ENCODE peak calls at places on chromosomes 7 and 10, in five cellular contexts. One of them, this sample, is unnamed. For H3K4me1, the result is how much of the 10 kb centered on the place peaks cover.

GRCh38 chr10:118407742-118408141 is 65.6 kb upstream of the FAM204A start:
- DNase-seq in neuronal stem cell: no peak
- DNase-seq in ovary: no peak
- DNase-seq in PC-3: no peak
- DNase-seq in left lung: no peak
- DNase-seq in this sample: no peak

GRCh38 chr10:104766341-104766740 is 125.3 kb downstream of the SORCS3 start:
- DNase-seq in neuronal stem cell: no peak
- DNase-seq in ovary: no peak
- DNase-seq in PC-3: peak
- DNase-seq in left lung: no peak
- DNase-seq in this sample: no peak

GRCh38 chr7:36127075-36127740 is 25.8 kb upstream of the EEPD1 start:
- DNase-seq in neuronal stem cell: no peak
- DNase-seq in ovary: no peak
- DNase-seq in PC-3: no peak
- DNase-seq in left lung: no peak
- DNase-seq in this sample: no peak

GRCh38 chr10:128152741-128153583 is 26.7 kb upstream of the MKI67 start:
- DNase-seq in neuronal stem cell: no peak
- DNase-seq in ovary: no peak
- DNase-seq in PC-3: no peak
- DNase-seq in left lung: no peak
- DNase-seq in this sample: no peak

GRCh38 chr7:155969192-155969929 is 157.1 kb upstream of the SHH start:
- DNase-seq in neuronal stem cell: no peak
- DNase-seq in ovary: no peak
- DNase-seq in PC-3: no peak
- DNase-seq in left lung: no peak
- DNase-seq in this sample: no peak

GRCh38 chr10:97087296-97087695 is 98.5 kb downstream of the SLIT1 start:
- DNase-seq in neuronal stem cell: no peak
- DNase-seq in ovary: no peak
- DNase-seq in PC-3: no peak
- DNase-seq in left lung: no peak
- DNase-seq in this sample: no peak

GRCh38 chr7:158000160-158000559 is 587.5 kb downstream of the PTPRN2 start:
- DNase-seq in neuronal stem cell: no peak
- DNase-seq in ovary: no peak
- DNase-seq in PC-3: peak
- DNase-seq in left lung: no peak
- DNase-seq in this sample: no peak

GRCh38 chr7:4854916-4855315 is 6.9 kb downstream of the PAPOLB start:
- DNase-seq in neuronal stem cell: no peak
- DNase-seq in ovary: no peak
- DNase-seq in PC-3: no peak
- DNase-seq in left lung: no peak
- DNase-seq in this sample: no peak

GRCh38 chr10:95664543-95664942 is 8.0 kb upstream of the ALDH18A1 start:
- DNase-seq in neuronal stem cell: no peak
- DNase-seq in ovary: no peak
- DNase-seq in PC-3: no peak
- DNase-seq in left lung: no peak
- DNase-seq in this sample: no peak

GRCh38 chr10:47451998-47452494 is 31.9 kb downstream of the ANXA8 start:
- DNase-seq in neuronal stem cell: no peak
- DNase-seq in ovary: peak
- DNase-seq in PC-3: no peak
- DNase-seq in left lung: no peak
- DNase-seq in this sample: no peak

GRCh38 chr10:58175990-58176910 is 91.4 kb downstream of the IPMK start:
- DNase-seq in neuronal stem cell: peak
- DNase-seq in ovary: no peak
- DNase-seq in PC-3: peak
- DNase-seq in left lung: no peak
- DNase-seq in this sample: no peak

GRCh38 chr10:12643279-12643678 is 293.9 kb downstream of the CAMK1D start:
- DNase-seq in neuronal stem cell: no peak
- DNase-seq in ovary: no peak
- DNase-seq in PC-3: no peak
- DNase-seq in left lung: no peak
- DNase-seq in this sample: no peak

GRCh38 chr7:137458399-137458798 is 114.9 kb upstream of the PTN start:
- DNase-seq in neuronal stem cell: no peak
- DNase-seq in ovary: no peak
- DNase-seq in PC-3: peak
- DNase-seq in left lung: no peak
- DNase-seq in this sample: no peak

GRCh38 chr7:86643478-86644281 is at the start of gene GRM3:
- DNase-seq in neuronal stem cell: peak
- DNase-seq in ovary: peak
- DNase-seq in PC-3: no peak
- DNase-seq in left lung: no peak
- DNase-seq in this sample: no peak

GRCh38 chr7:149624006-149624405 is 126.4 kb upstream of the ZNF746 start:
- DNase-seq in neuronal stem cell: no peak
- DNase-seq in ovary: peak
- DNase-seq in PC-3: peak
- DNase-seq in left lung: peak
- DNase-seq in this sample: peak

GRCh38 chr10:500876-501275 is 188.6 kb downstream of the DIP2C start:
- DNase-seq in neuronal stem cell: no peak
- DNase-seq in ovary: peak
- DNase-seq in PC-3: no peak
- DNase-seq in left lung: no peak
- DNase-seq in this sample: peak

GRCh38 chr10:76301950-76302349 is 870.5 kb downstream of the LRMDA start:
- DNase-seq in neuronal stem cell: no peak
- DNase-seq in ovary: no peak
- DNase-seq in PC-3: peak
- DNase-seq in left lung: no peak
- DNase-seq in this sample: no peak

GRCh38 chr7:94440460-94441039 is 45.9 kb downstream of the COL1A2 start:
- DNase-seq in neuronal stem cell: no peak
- DNase-seq in ovary: no peak
- DNase-seq in PC-3: no peak
- DNase-seq in left lung: no peak
- DNase-seq in this sample: no peak

GRCh38 chr7:56007167-56007652 is 42.8 kb downstream of the NIPSNAP2 start:
- DNase-seq in neuronal stem cell: no peak
- DNase-seq in ovary: no peak
- DNase-seq in PC-3: no peak
- DNase-seq in left lung: no peak
- DNase-seq in this sample: no peak

GRCh38 chr7:110130669-110131068 is 960.3 kb upstream of the LRRN3 start:
- DNase-seq in neuronal stem cell: no peak
- DNase-seq in ovary: no peak
- DNase-seq in PC-3: peak
- DNase-seq in left lung: no peak
- DNase-seq in this sample: no peak

DNA sequence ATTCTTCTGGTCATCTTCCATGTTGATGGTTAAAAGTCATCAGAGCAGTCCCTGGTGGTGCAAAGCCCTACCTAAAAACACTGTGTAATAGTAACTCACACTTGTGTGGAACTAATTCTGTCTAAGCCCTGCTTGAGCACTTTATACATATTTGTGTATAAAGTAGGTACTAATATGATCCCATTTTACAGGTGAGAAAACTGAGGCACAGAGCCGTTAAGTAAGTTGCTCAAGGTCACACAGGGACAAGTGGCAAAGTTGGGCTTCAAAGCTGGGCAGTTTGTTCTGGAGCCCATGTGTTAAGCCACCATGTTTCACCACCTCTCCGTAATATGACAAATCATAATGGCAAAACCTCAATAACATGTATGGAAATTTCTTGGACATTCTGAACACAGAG is 48.1 kb downstream of the BPGM start:
- DNase-seq in neuronal stem cell: no peak
- DNase-seq in ovary: no peak
- DNase-seq in PC-3: no peak
- DNase-seq in left lung: no peak
- DNase-seq in this sample: no peak
- H3K27ac ChIP-seq in neuronal stem cell: no peak
- H3K27ac ChIP-seq in ovary: no peak
- H3K27ac ChIP-seq in PC-3: no peak
- H3K27ac ChIP-seq in left lung: no peak
- H3K27ac ChIP-seq in this sample: peak

DNA sequence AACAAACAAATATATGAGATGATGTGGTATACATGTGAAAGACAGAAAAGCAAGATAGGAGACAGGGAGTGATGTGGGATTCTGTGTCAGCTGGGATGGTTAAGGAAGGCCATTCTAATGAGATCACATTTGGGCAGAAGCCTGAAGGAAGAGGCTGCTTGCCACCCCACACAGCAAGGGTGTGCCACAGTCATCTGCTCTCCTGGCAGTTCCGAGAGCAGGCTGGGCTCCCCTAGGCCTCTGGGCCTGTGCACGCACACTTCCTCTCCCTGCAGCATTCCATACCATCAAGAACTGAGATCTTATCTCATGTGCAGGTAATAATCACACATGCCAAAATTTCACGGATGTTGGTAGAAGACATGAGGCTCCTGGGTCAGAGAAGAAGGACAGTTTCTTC is 43.1 kb downstream of the SYPL1 start:
- DNase-seq in neuronal stem cell: no peak
- DNase-seq in ovary: no peak
- DNase-seq in PC-3: peak
- DNase-seq in left lung: no peak
- DNase-seq in this sample: peak
- H3K4me1 ChIP-seq in neuronal stem cell: under half
- H3K4me1 ChIP-seq in ovary: under half
- H3K4me1 ChIP-seq in PC-3: half or more
- H3K4me1 ChIP-seq in left lung: under half
- H3K4me1 ChIP-seq in this sample: under half

GRCh38 chr7:45192546-45193177 is 35.1 kb downstream of the RAMP3 start:
- DNase-seq in neuronal stem cell: no peak
- DNase-seq in ovary: no peak
- DNase-seq in PC-3: no peak
- DNase-seq in left lung: no peak
- DNase-seq in this sample: no peak
- H3K27ac ChIP-seq in neuronal stem cell: no peak
- H3K27ac ChIP-seq in ovary: no peak
- H3K27ac ChIP-seq in PC-3: no peak
- H3K27ac ChIP-seq in left lung: peak
- H3K27ac ChIP-seq in this sample: no peak

GRCh38 chr10:124712704-124713407 is 31.3 kb downstream of the FAM53B start:
- DNase-seq in neuronal stem cell: no peak
- DNase-seq in ovary: no peak
- DNase-seq in PC-3: no peak
- DNase-seq in left lung: no peak
- DNase-seq in this sample: no peak

GRCh38 chr10:124710266-124710881 is 33.8 kb downstream of the FAM53B start:
- DNase-seq in neuronal stem cell: no peak
- DNase-seq in ovary: peak
- DNase-seq in PC-3: no peak
- DNase-seq in left lung: no peak
- DNase-seq in this sample: no peak

GRCh38 chr10:124711145-124711544 is 33.0 kb downstream of the FAM53B start:
- DNase-seq in neuronal stem cell: no peak
- DNase-seq in ovary: no peak
- DNase-seq in PC-3: no peak
- DNase-seq in left lung: no peak
- DNase-seq in this sample: no peak

GRCh38 chr10:124715479-124715878 is 28.7 kb downstream of the FAM53B start:
- DNase-seq in neuronal stem cell: no peak
- DNase-seq in ovary: no peak
- DNase-seq in PC-3: no peak
- DNase-seq in left lung: no peak
- DNase-seq in this sample: no peak

GRCh38 chr10:124713679-124714298 is 30.4 kb downstream of the FAM53B start:
- DNase-seq in neuronal stem cell: no peak
- DNase-seq in ovary: no peak
- DNase-seq in PC-3: no peak
- DNase-seq in left lung: no peak
- DNase-seq in this sample: no peak
- H3K4me1 ChIP-seq in neuronal stem cell: under half
- H3K4me1 ChIP-seq in ovary: under half
- H3K4me1 ChIP-seq in PC-3: under half
- H3K4me1 ChIP-seq in left lung: under half
- H3K4me1 ChIP-seq in this sample: under half

GRCh38 chr10:73934074-73934473 is 23.1 kb downstream of the PLAU start:
- DNase-seq in neuronal stem cell: no peak
- DNase-seq in ovary: no peak
- DNase-seq in PC-3: no peak
- DNase-seq in left lung: no peak
- DNase-seq in this sample: no peak

GRCh38 chr10:73935895-73936294 is 25.0 kb downstream of the PLAU start:
- DNase-seq in neuronal stem cell: no peak
- DNase-seq in ovary: no peak
- DNase-seq in PC-3: no peak
- DNase-seq in left lung: no peak
- DNase-seq in this sample: no peak

GRCh38 chr10:73940634-73941221 is 29.8 kb downstream of the PLAU start:
- DNase-seq in neuronal stem cell: peak
- DNase-seq in ovary: peak
- DNase-seq in PC-3: peak
- DNase-seq in left lung: peak
- DNase-seq in this sample: peak

GRCh38 chr10:73941300-73941699 is 30.4 kb downstream of the PLAU start:
- DNase-seq in neuronal stem cell: no peak
- DNase-seq in ovary: no peak
- DNase-seq in PC-3: peak
- DNase-seq in left lung: no peak
- DNase-seq in this sample: no peak

DNA sequence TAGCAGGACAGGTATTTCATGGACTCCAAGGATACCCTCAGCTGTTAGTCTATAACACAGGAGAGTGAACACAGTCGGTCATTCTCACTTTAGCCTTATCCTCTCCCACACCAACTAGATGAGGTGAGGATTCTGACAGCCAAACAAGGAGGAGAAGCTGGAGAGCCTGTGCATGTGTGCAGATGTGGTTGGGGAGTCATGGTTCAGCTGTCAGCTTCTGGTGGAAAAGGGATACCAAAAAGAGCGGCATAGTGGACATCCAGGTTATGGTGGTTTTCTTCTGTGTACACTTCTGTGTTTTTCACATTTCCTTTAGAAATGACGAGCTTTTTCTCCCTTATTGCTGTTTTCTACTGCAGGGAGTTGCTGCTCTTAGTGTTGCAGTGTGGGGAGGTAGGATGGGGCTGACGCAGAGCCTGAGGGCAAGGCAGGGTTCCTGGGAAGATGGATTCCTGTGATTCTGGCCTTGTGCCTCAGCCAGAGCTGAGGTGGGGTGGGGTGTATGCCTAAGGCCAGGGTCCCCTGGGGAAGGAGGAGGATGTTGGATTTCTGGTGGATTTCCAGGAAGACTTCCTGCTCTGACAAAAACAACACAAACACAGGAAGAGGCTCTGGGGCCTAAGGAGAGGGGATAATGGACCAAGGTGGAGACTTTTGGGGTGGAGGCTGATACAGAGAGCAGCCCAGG is 26.5 kb downstream of the PLAU start:
- DNase-seq in neuronal stem cell: no peak
- DNase-seq in ovary: no peak
- DNase-seq in PC-3: peak
- DNase-seq in left lung: no peak
- DNase-seq in this sample: no peak
- H3K27ac ChIP-seq in neuronal stem cell: no peak
- H3K27ac ChIP-seq in ovary: no peak
- H3K27ac ChIP-seq in PC-3: peak
- H3K27ac ChIP-seq in left lung: no peak
- H3K27ac ChIP-seq in this sample: peak